ENCODE peak calls at places on chromosomes 7 and 10, in eight cellular contexts. A, W, B, U, E, V, N and Q are unnamed samples.
A peak's percentile ranks its signal among the peaks of the same experiment; 100 is the strongest.

GRCh38 chr7:2927592-2927991 is 83.5 kb upstream of the GNA12 start:
- DNase-seq in A (no peak), N (peak; percentile 49), U (no peak), W (no peak), V (peak; percentile 3), B (no peak), E (no peak), Q (no peak)

GRCh38 chr7:94183289-94183749 is 179.2 kb upstream of the BET1 start:
- DNase-seq in U (peak; percentile 99), A (no peak), E (peak; percentile 35), W (peak; percentile 96), N (no peak), V (no peak), B (peak; percentile 95), Q (no peak)

GRCh38 chr7:40907286-40907685 is 772.5 kb downstream of the SUGCT start:
- DNase-seq in E (no peak), B (no peak), A (no peak), V (no peak), N (no peak), W (no peak), U (no peak), Q (no peak)

GRCh38 chr7:5755704-5756131 is 25.7 kb downstream of the RNF216 start:
- DNase-seq in E (no peak), V (no peak), N (no peak), W (peak; percentile 90), U (peak; percentile 71), B (peak; percentile 47), A (no peak), Q (no peak)

GRCh38 chr7:25678215-25678614 is 449.9 kb upstream of the NPVF start:
- DNase-seq in A (no peak), B (no peak), V (no peak), N (no peak), W (no peak), E (no peak), U (no peak), Q (no peak)

GRCh38 chr10:119973261-119973660 is 80.7 kb downstream of the SEC23IP start:
- DNase-seq in A (no peak), N (no peak), W (peak; percentile 10), V (no peak), B (no peak), U (no peak), E (no peak), Q (no peak)

GRCh38 chr7:102306916-102307677 is 20.4 kb downstream of the SH2B2 start:
- DNase-seq in A (peak; percentile 89), N (peak; percentile 83), E (no peak), V (no peak), B (peak; percentile 21), W (peak; percentile 30), U (peak; percentile 88), Q (peak; percentile 95)

GRCh38 chr7:95012001-95012400 is 104.6 kb downstream of the PPP1R9A start:
- DNase-seq in W (peak; percentile 21), U (no peak), V (no peak), A (no peak), E (no peak), B (no peak), N (no peak), Q (no peak)

GRCh38 chr10:89210794-89211425 is 3.8 kb upstream of the CH25H start:
- DNase-seq in A (no peak), V (no peak), U (no peak), W (peak; percentile 38), E (no peak), N (no peak), B (no peak), Q (no peak)

GRCh38 chr7:101557978-101558741 is 70.9 kb downstream of the MYL10 start:
- DNase-seq in B (no peak), V (peak; percentile 14), U (no peak), N (peak; percentile 58), W (no peak), E (no peak), A (peak; percentile 1), Q (no peak)

GRCh38 chr7:74212661-74213060 is 2.9 kb downstream of the LAT2 start:
- DNase-seq in A (no peak), N (no peak), U (no peak), V (no peak), W (no peak), B (no peak), E (no peak), Q (no peak)

GRCh38 chr7:27168265-27168947 is 3.1 kb upstream of the HOXA9 start:
- DNase-seq in U (peak; percentile 80), V (peak; percentile 49), N (peak; percentile 48), B (no peak), W (peak; percentile 79), E (no peak), A (no peak), Q (no peak)

GRCh38 chr7:149872419-149873073 is 1.2 kb upstream of the ATP6V0E2 start:
- DNase-seq in U (peak; percentile 92), V (peak; percentile 83), A (peak; percentile 77), E (no peak), W (peak; percentile 91), N (peak; percentile 82), B (no peak), Q (peak; percentile 74)

GRCh38 chr7:149773446-149774236 is at the start of gene ZNF467:
- DNase-seq in B (no peak), E (no peak), A (peak; percentile 70), N (peak; percentile 87), W (peak; percentile 21), V (peak; percentile 89), U (peak; percentile 40), Q (peak; percentile 88)

DNA sequence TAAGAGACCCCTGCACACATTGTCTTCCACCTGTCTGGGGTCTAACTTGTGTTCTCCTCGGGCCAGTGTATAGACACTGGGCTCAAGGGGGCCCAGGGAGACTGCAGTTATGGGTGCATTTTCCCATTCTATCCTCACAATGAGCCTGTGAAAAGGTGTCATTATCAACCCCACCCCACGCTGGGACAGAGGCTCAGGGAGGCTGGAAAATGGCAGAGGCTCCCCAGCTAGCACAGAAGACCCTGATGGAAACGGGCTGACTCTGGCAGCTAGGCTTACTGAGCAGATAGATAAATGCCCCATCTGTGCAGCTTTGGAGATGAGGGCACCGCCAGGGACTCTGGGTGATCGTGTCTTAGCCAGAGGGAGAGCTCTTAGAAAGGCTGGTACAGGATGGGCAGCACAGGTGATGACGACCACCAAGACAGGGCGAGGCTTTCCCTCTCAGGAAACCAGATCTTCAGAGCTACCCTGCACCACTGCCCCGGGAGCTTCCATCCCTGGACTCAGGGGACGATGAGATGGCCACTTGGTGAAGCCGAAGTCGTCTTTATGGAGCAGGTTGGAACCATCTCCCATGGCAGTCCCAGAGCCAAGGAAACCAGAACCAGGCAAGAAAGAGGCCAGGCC is 58.2 kb upstream of the CHST15 start:
- DNase-seq in A (no peak), V (no peak), E (no peak), U (no peak), B (no peak), W (no peak), N (no peak), Q (no peak)
- H3K27ac ChIP-seq in A (peak overlapping the region; percentile 72), V (peak overlapping the region; percentile 55), E (no peak overlapping the region), U (peak overlapping the region; percentile 98), B (no peak overlapping the region), W (no peak overlapping the region), N (no peak overlapping the region), Q (peak overlapping the region; percentile 87)

GRCh38 chr10:46096426-46096825 is 50.4 kb upstream of the MSMB start:
- DNase-seq in V (no peak), B (no peak), A (no peak), W (peak; percentile 74), U (peak; percentile 94), N (no peak), E (no peak), Q (no peak)
- H3K27ac ChIP-seq in V (no peak overlapping the region), B (no peak overlapping the region), A (no peak overlapping the region), W (peak overlapping the region; percentile 30), U (no peak overlapping the region), N (no peak overlapping the region), E (no peak overlapping the region), Q (no peak overlapping the region)

DNA sequence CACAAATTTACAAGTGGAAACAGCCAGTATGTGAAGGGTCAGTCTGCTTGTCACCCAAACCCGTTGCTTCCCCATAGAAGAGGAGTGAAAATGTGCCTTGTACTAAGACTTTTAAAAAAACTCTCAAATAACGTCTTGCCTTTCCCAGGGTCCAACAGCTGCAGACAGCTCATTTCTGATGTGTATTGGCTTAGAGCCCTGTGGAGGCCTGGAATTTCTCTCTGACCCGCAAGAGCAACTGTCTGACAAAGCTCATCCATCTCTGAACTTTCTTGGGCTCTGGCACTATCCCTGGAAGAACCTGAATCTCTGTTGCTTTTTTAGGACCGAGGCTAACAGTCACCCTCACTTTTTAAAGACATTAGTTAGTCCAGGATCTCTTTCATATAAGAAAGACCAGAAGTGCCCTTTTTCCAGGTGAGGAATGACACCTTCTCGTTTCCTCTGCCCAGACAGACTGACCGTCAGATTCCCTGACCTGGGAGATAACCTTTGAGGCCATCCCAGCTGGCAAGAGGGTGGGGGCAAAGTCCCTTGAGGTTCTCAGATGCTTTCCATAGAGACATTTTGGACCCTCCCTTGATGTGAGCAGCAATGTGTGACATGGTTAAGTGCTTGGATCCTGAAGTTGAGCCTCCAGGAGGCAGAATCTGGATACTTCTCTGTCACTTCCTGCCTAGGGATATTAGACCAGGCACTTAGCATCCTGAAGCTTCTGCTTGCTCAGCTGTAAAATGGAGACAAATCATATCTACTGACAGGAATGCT is 4.4 kb upstream of the NODAL start:
- DNase-seq in N (no peak), V (no peak), B (peak; percentile 84), A (no peak), W (peak; percentile 36), U (peak; percentile 74), E (no peak), Q (no peak)
- H3K27ac ChIP-seq in N (no peak overlapping the region), V (no peak overlapping the region), B (no peak overlapping the region), A (peak overlapping the region; percentile 56), W (no peak overlapping the region), U (no peak overlapping the region), E (no peak overlapping the region), Q (no peak overlapping the region)

GRCh38 chr7:139733751-139734150 is 44.0 kb downstream of the HIPK2 start:
- DNase-seq in W (no peak), N (no peak), V (no peak), A (no peak), E (no peak), U (no peak), B (no peak), Q (no peak)
- H3K27ac ChIP-seq in W (peak overlapping the region; percentile 88), N (peak overlapping the region; percentile 49), V (peak overlapping the region; percentile 88), A (peak overlapping the region; percentile 67), E (no peak overlapping the region), U (no peak overlapping the region), B (peak overlapping the region; percentile 41), Q (peak overlapping the region; percentile 34)

DNA sequence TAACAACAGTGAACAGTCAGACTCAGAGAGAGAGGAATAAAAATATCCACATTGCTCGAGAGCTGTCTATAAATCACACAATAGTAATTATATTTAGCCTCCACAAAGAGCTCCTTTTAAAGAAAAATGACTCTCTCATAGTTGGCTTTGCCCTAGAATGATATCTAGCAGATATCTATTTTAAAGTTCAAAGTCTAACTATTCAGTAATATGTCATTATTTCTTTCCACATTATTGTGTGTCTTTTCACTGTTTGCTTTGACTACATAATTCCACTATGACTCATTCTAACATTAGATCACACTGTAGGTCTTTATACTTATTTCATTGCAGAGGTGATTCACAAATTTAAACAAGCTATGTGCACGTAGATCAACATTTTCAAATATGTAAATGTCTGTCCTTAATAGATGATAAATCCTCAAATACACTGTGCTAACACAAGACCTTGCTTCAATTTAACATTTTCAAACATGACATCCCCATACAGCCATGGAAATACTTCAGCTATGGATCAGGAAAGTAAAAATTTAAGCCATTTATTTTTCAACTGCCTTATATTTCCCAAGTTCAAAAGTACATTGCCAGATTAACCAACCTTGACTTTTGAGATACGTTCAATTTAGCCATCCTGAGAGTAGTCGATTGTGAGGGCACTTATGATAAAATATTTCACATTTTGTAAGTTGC is 99.9 kb upstream of the AKR1E2 start:
- DNase-seq in A (no peak), E (no peak), V (no peak), B (peak; percentile 24), U (peak; percentile 80), W (peak; percentile 87), N (no peak), Q (no peak)
- H3K27ac ChIP-seq in A (no peak overlapping the region), E (no peak overlapping the region), V (no peak overlapping the region), B (no peak overlapping the region), U (peak overlapping the region; percentile 26), W (peak overlapping the region; percentile 90), N (no peak overlapping the region), Q (no peak overlapping the region)